ENCODE peak calls at places on chromosomes 13 and 19, in ten cellular contexts. I is stomach, W is breast epithelium, G is spleen, Z is GM23338, T is suprapubic skin, H is sigmoid colon, U is upper lobe of left lung, M is GM12892, N is Panc1. B is an unnamed sample.

GRCh38 chr13:44022196-44022595 is 142.5 kb downstream of the LACC1 start:
- DNase-seq in I (no peak), W (peak), G (no peak), Z (no peak), T (no peak), H (no peak), U (no peak), M (no peak), N (no peak), B (no peak)

GRCh38 chr19:31553112-31553843 is 204.0 kb upstream of the TSHZ3 start:
- DNase-seq in I (no peak), W (no peak), G (no peak), Z (no peak), T (no peak), H (peak), U (no peak), M (no peak), N (no peak), B (no peak)

GRCh38 chr19:49809155-49809986 is 3.7 kb downstream of the FUZ start:
- DNase-seq in I (peak), W (peak), G (peak), Z (peak), T (peak), H (peak), U (peak), M (no peak), N (no peak), B (no peak)

GRCh38 chr13:32545083-32545482 is 6.5 kb upstream of the N4BP2L2 start:
- DNase-seq in I (no peak), W (no peak), G (no peak), Z (no peak), T (no peak), H (no peak), U (no peak), M (no peak), N (no peak), B (no peak)

GRCh38 chr19:5804516-5805464 is at the start of gene NRTN:
- DNase-seq in I (peak), W (no peak), G (peak), Z (peak), T (no peak), H (peak), U (peak), M (peak), N (no peak), B (no peak)

GRCh38 chr19:33225458-33225925 is at the start of gene SLC7A10:
- DNase-seq in I (no peak), W (no peak), G (no peak), Z (peak), T (no peak), H (no peak), U (no peak), M (no peak), N (no peak), B (no peak)

GRCh38 chr19:39158646-39159260 is 33.2 kb downstream of the PAK4 start:
- DNase-seq in I (no peak), W (no peak), G (no peak), Z (no peak), T (no peak), H (no peak), U (no peak), M (no peak), N (no peak), B (no peak)

GRCh38 chr19:45117167-45117594 is 24.2 kb downstream of the PPP1R37 start:
- DNase-seq in I (no peak), W (no peak), G (no peak), Z (no peak), T (no peak), H (no peak), U (peak), M (peak), N (no peak), B (peak)

GRCh38 chr19:44570984-44571684 is 41.7 kb upstream of the CEACAM20 start:
- DNase-seq in I (peak), W (peak), G (no peak), Z (peak), T (no peak), H (no peak), U (peak), M (no peak), N (peak), B (peak)

GRCh38 chr19:47637550-47637949 is 28.6 kb downstream of the BICRA start:
- DNase-seq in I (no peak), W (no peak), G (no peak), Z (no peak), T (no peak), H (no peak), U (no peak), M (no peak), N (no peak), B (no peak)

GRCh38 chr19:2194513-2195078 is 30.9 kb downstream of the DOT1L start:
- DNase-seq in I (no peak), W (no peak), G (no peak), Z (no peak), T (no peak), H (no peak), U (no peak), M (no peak), N (no peak), B (no peak)

GRCh38 chr19:47113446-47114348 is at the start of gene ZC3H4:
- DNase-seq in I (peak), W (peak), G (peak), Z (peak), T (peak), H (peak), U (peak), M (peak), N (peak), B (peak)

GRCh38 chr19:43749152-43749551 is 5.6 kb downstream of the SMG9 start:
- DNase-seq in I (no peak), W (no peak), G (no peak), Z (no peak), T (no peak), H (no peak), U (no peak), M (no peak), N (no peak), B (no peak)

GRCh38 chr13:31461923-31462322 is 262.1 kb downstream of the B3GLCT start:
- DNase-seq in I (no peak), W (no peak), G (no peak), Z (no peak), T (no peak), H (no peak), U (no peak), M (no peak), N (no peak), B (no peak)

GRCh38 chr19:53183146-53183545 is 10.0 kb downstream of the ZNF665 start:
- DNase-seq in I (no peak), W (no peak), G (no peak), Z (no peak), T (no peak), H (no peak), U (no peak), M (no peak), N (no peak), B (no peak)

GRCh38 chr13:96053003-96053703 is at the start of gene UGGT2:
- DNase-seq in I (peak), W (peak), G (peak), Z (peak), T (peak), H (peak), U (peak), M (peak), N (no peak), B (peak)

GRCh38 chr19:40444181-40445005 is at the start of gene SERTAD3:
- DNase-seq in I (peak), W (peak), G (peak), Z (peak), T (peak), H (peak), U (peak), M (peak), N (no peak), B (peak)

GRCh38 chr19:19209372-19209771 is 2.4 kb upstream of the NCAN start:
- DNase-seq in I (no peak), W (no peak), G (no peak), Z (no peak), T (no peak), H (no peak), U (no peak), M (no peak), N (no peak), B (no peak)

GRCh38 chr19:23817519-23817918 is 58.8 kb upstream of the ZNF681 start:
- DNase-seq in I (peak), W (no peak), G (no peak), Z (peak), T (no peak), H (no peak), U (peak), M (no peak), N (no peak), B (peak)

GRCh38 chr19:43504426-43505185 is at the start of gene PHLDB3:
- DNase-seq in I (peak), W (peak), G (peak), Z (peak), T (no peak), H (peak), U (peak), M (no peak), N (no peak), B (peak)

GRCh38 chr13:34351134-34351533 is 533.2 kb downstream of the RFC3 start:
- DNase-seq in I (no peak), W (no peak), G (no peak), Z (no peak), T (no peak), H (no peak), U (no peak), M (no peak), N (no peak), B (no peak)

GRCh38 chr19:12793290-12794195 is 2.3 kb downstream of the JUNB start:
- DNase-seq in I (peak), W (peak), G (peak), Z (peak), T (peak), H (peak), U (peak), M (peak), N (no peak), B (no peak)

GRCh38 chr19:8505680-8506401 is 3.4 kb upstream of the PRAM1 start:
- DNase-seq in I (peak), W (peak), G (peak), Z (peak), T (peak), H (peak), U (peak), M (peak), N (no peak), B (no peak)

GRCh38 chr13:76398426-76398825 is 487.8 kb downstream of the KCTD12 start:
- DNase-seq in I (no peak), W (no peak), G (no peak), Z (no peak), T (no peak), H (no peak), U (no peak), M (no peak), N (no peak), B (no peak)

GRCh38 chr13:40247845-40248244 is 418.6 kb downstream of the FOXO1 start:
- DNase-seq in I (no peak), W (no peak), G (no peak), Z (no peak), T (no peak), H (no peak), U (no peak), M (no peak), N (no peak), B (no peak)

GRCh38 chr19:3737487-3738205 is 23.8 kb downstream of the APBA3 start:
- DNase-seq in I (no peak), W (no peak), G (no peak), Z (no peak), T (no peak), H (no peak), U (no peak), M (no peak), N (no peak), B (no peak)

GRCh38 chr13:75760182-75760981 is 124.3 kb downstream of the LMO7 start:
- DNase-seq in I (peak), W (no peak), G (no peak), Z (no peak), T (no peak), H (no peak), U (peak), M (no peak), N (no peak), B (no peak)

GRCh38 chr19:10206226-10206873 is 11.6 kb upstream of the DNMT1 start:
- DNase-seq in I (no peak), W (no peak), G (no peak), Z (no peak), T (no peak), H (no peak), U (peak), M (no peak), N (no peak), B (no peak)

GRCh38 chr19:6903446-6903845 is 16.1 kb downstream of the ADGRE1 start:
- DNase-seq in I (no peak), W (no peak), G (no peak), Z (no peak), T (no peak), H (no peak), U (no peak), M (no peak), N (no peak), B (no peak)

GRCh38 chr19:56403764-56404704 is at the start of gene ZNF583:
- DNase-seq in I (peak), W (peak), G (peak), Z (peak), T (peak), H (peak), U (peak), M (peak), N (peak), B (peak)

GRCh38 chr19:4542896-4543351 is 3.1 kb upstream of the LRG1 start:
- DNase-seq in I (no peak), W (no peak), G (peak), Z (no peak), T (no peak), H (no peak), U (no peak), M (no peak), N (no peak), B (peak)

GRCh38 chr19:6721773-6722172 is 1.3 kb upstream of the C3 start:
- DNase-seq in I (no peak), W (no peak), G (no peak), Z (no peak), T (no peak), H (no peak), U (no peak), M (no peak), N (no peak), B (no peak)

GRCh38 chr19:14073925-14074838 is 1.6 kb downstream of the MISP3 start:
- DNase-seq in I (peak), W (no peak), G (peak), Z (no peak), T (no peak), H (peak), U (no peak), M (no peak), N (no peak), B (no peak)

GRCh38 chr13:82802528-82802927 is 1079.7 kb downstream of the SLITRK1 start:
- DNase-seq in I (no peak), W (no peak), G (no peak), Z (no peak), T (no peak), H (no peak), U (no peak), M (no peak), N (no peak), B (no peak)

GRCh38 chr13:97567510-97568243 is 133.7 kb downstream of the RAP2A start:
- DNase-seq in I (peak), W (peak), G (no peak), Z (peak), T (peak), H (no peak), U (peak), M (peak), N (no peak), B (no peak)

GRCh38 chr19:38898788-38899446 is 501 bp downstream of the SIRT2 start:
- DNase-seq in I (peak), W (peak), G (no peak), Z (peak), T (no peak), H (no peak), U (peak), M (no peak), N (no peak), B (peak)

GRCh38 chr19:3548594-3548993 is 8.8 kb downstream of the MFSD12 start:
- DNase-seq in I (no peak), W (no peak), G (peak), Z (no peak), T (no peak), H (no peak), U (peak), M (no peak), N (no peak), B (peak)

GRCh38 chr19:2063824-2064223 is 12.8 kb upstream of the MKNK2 start:
- DNase-seq in I (no peak), W (no peak), G (no peak), Z (no peak), T (no peak), H (no peak), U (no peak), M (no peak), N (no peak), B (no peak)

GRCh38 chr13:87042946-87043345 is 628.2 kb upstream of the SLITRK5 start:
- DNase-seq in I (no peak), W (no peak), G (no peak), Z (no peak), T (no peak), H (no peak), U (no peak), M (no peak), N (no peak), B (no peak)

GRCh38 chr13:71249031-71249430 is 618.0 kb downstream of the DACH1 start:
- DNase-seq in I (no peak), W (no peak), G (no peak), Z (no peak), T (no peak), H (no peak), U (no peak), M (no peak), N (no peak), B (no peak)

GRCh38 chr13:71255633-71256032 is 611.4 kb downstream of the DACH1 start:
- DNase-seq in I (no peak), W (no peak), G (no peak), Z (no peak), T (no peak), H (no peak), U (no peak), M (no peak), N (no peak), B (no peak)

GRCh38 chr13:71254384-71254783 is 612.6 kb downstream of the DACH1 start:
- DNase-seq in I (no peak), W (no peak), G (no peak), Z (peak), T (no peak), H (no peak), U (no peak), M (no peak), N (no peak), B (no peak)

GRCh38 chr13:71252191-71252704 is 614.8 kb downstream of the DACH1 start:
- DNase-seq in I (no peak), W (no peak), G (no peak), Z (no peak), T (no peak), H (no peak), U (no peak), M (no peak), N (no peak), B (no peak)
- TF ChIP-seq POLR2AphosphoS5 in I (no peak), W (no peak), G (no peak), Z (no peak), T (no peak), H (no peak), U (no peak), M (no peak), N (no peak), B (no peak)

GRCh38 chr13:113887700-113888201 is 23.9 kb upstream of the GAS6 start:
- DNase-seq in I (peak), W (no peak), G (no peak), Z (no peak), T (no peak), H (no peak), U (no peak), M (no peak), N (no peak), B (no peak)
- TF ChIP-seq POLR2AphosphoS5 in I (no peak), W (no peak), G (no peak), Z (no peak), T (no peak), H (no peak), U (no peak), M (no peak), N (no peak), B (no peak)

GRCh38 chr19:41883821-41884733 is 1.1 kb downstream of the ARHGEF1 start:
- DNase-seq in I (peak), W (peak), G (peak), Z (peak), T (peak), H (peak), U (peak), M (peak), N (peak), B (peak)
- TF ChIP-seq POLR2AphosphoS5 in I (peak), W (peak), G (peak), Z (peak), T (peak), H (peak), U (peak), M (peak), N (peak), B (peak)

DNA sequence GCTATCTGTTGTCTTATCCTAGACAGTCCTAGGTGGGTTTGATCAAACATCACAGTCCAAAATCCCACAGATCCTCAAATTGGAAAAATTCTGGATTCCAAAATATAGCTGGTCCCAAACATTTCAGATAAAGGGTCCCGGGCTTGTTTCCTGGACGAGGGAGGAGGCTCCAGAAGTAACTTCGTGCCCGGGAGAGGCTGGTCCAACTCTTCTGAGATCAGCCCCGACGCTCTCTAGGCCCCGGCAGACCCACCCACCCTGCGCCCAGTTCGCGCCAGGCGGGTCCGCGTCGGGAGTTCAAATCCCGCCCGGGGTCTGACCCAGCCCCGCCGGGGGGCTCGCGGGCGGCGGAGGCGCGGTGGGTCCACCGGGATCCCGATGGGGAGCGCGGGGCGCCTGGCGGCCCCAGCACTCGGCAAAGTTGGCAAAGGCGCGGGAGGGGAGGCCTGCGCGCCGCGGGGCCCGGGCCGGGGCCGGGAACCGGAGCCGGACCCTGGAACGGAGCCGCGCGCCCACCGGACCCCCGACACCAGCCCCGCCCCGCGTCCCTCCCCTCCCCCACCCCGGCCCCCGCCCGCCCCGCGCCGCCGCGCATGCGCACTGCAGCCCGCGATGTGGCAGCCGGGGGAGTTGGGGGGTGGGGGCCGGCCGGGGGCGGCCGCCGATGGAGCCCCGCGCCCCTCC is 513 bp downstream of the MIER2 start:
- DNase-seq in I (no peak), W (no peak), G (peak), Z (peak), T (peak), H (peak), U (no peak), M (no peak), N (no peak), B (no peak)
- TF ChIP-seq POLR2AphosphoS5 in I (no peak), W (no peak), G (no peak), Z (no peak), T (no peak), H (no peak), U (no peak), M (no peak), N (no peak), B (no peak)

DNA sequence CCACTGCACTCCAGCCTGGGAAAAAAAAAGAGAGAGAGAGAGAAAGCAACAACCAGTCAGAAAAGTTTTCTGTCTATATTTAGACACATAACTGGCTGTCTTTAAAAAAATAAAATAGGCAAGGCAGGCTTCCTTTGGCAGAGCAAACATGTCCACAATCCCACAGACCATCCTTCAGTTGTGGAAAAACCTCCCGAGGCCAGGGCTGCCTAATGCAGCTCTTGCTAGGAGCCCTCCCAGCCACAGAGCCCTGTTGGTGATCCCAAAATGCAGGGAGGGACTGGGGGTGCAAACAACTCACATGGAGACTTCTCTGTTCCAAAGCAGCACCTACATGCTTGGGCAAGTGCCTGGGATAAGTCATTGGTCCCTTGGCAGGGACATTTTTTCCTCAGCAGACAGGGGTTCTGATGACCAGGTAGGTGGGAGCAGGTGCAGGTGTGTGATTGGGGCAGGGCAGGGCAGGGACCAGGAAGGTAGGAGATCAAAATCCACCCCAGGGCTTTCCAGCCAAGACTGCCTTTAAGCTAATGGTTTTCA is 178.6 kb downstream of the USP12 start:
- DNase-seq in I (no peak), W (no peak), G (no peak), Z (no peak), T (peak), H (peak), U (no peak), M (no peak), N (no peak), B (no peak)
- TF ChIP-seq POLR2AphosphoS5 in I (no peak), W (no peak), G (no peak), Z (no peak), T (no peak), H (no peak), U (no peak), M (no peak), N (no peak), B (no peak)

DNA sequence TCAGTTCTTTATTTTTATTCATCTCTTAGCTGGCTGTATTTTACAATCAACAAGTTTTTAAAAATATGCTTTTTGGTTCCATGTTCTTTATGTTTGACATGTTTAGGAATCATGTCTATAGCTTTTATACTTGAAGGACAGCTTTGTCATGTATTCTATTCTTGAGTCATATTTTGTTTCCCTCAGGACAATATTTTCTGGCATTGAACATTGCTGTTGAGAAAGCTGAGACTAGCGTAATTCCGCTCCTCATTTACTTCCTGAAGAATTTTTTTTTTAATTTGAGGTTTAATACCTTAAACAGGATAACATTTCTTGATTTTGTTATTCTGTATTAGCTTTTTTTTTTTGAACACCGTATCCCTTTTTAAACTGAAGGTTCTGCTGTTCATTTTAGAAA is 53.2 kb downstream of the RB1 start:
- DNase-seq in I (no peak), W (no peak), G (no peak), Z (no peak), T (no peak), H (no peak), U (no peak), M (no peak), N (no peak), B (no peak)
- TF ChIP-seq POLR2AphosphoS5 in I (no peak), W (no peak), G (no peak), Z (no peak), T (no peak), H (no peak), U (no peak), M (no peak), N (no peak), B (no peak)

B was measured in HL-60.